ENCODE peak calls at places on chromosomes 1 and 21, in seven cellular contexts. One of them, this sample, is unnamed.

GRCh38 chr1:244854175-244854574 is 10.2 kb downstream of the HNRNPU start:
- DNase-seq in activated T-cell treated with anti-CD3 and anti-CD28 coated beads for 24 hours: no peak
- DNase-seq in activated CD4-positive, alpha-beta T cell treated with anti-CD3 and anti-CD28 coated beads, Interleukin-2, amount 10 ng/mL, durations not matched to agents 7 days and 5 days: no peak
- DNase-seq in left lobe of liver: no peak
- DNase-seq in PC-3: no peak
- DNase-seq in RWPE1: no peak
- DNase-seq in left ventricle myocardium inferior: no peak
- DNase-seq in this sample: no peak

GRCh38 chr21:44952116-44952928 is 12.5 kb downstream of the SLX9 start:
- DNase-seq in activated T-cell treated with anti-CD3 and anti-CD28 coated beads for 24 hours: no peak
- DNase-seq in activated CD4-positive, alpha-beta T cell treated with anti-CD3 and anti-CD28 coated beads, Interleukin-2, amount 10 ng/mL, durations not matched to agents 7 days and 5 days: no peak
- DNase-seq in left lobe of liver: no peak
- DNase-seq in PC-3: no peak
- DNase-seq in RWPE1: no peak
- DNase-seq in left ventricle myocardium inferior: peak
- DNase-seq in this sample: no peak

GRCh38 chr1:155858805-155859233 is 548 bp upstream of the SYT11 start:
- DNase-seq in activated T-cell treated with anti-CD3 and anti-CD28 coated beads for 24 hours: no peak
- DNase-seq in activated CD4-positive, alpha-beta T cell treated with anti-CD3 and anti-CD28 coated beads, Interleukin-2, amount 10 ng/mL, durations not matched to agents 7 days and 5 days: peak
- DNase-seq in left lobe of liver: peak
- DNase-seq in PC-3: no peak
- DNase-seq in RWPE1: peak
- DNase-seq in left ventricle myocardium inferior: peak
- DNase-seq in this sample: peak

GRCh38 chr1:154777151-154777550 is 92.9 kb downstream of the KCNN3 start:
- DNase-seq in activated T-cell treated with anti-CD3 and anti-CD28 coated beads for 24 hours: no peak
- DNase-seq in activated CD4-positive, alpha-beta T cell treated with anti-CD3 and anti-CD28 coated beads, Interleukin-2, amount 10 ng/mL, durations not matched to agents 7 days and 5 days: no peak
- DNase-seq in left lobe of liver: no peak
- DNase-seq in PC-3: no peak
- DNase-seq in RWPE1: no peak
- DNase-seq in left ventricle myocardium inferior: no peak
- DNase-seq in this sample: no peak

GRCh38 chr1:163170975-163171676 is 31.6 kb downstream of the RGS5 start:
- DNase-seq in activated T-cell treated with anti-CD3 and anti-CD28 coated beads for 24 hours: no peak
- DNase-seq in activated CD4-positive, alpha-beta T cell treated with anti-CD3 and anti-CD28 coated beads, Interleukin-2, amount 10 ng/mL, durations not matched to agents 7 days and 5 days: no peak
- DNase-seq in left lobe of liver: no peak
- DNase-seq in PC-3: peak
- DNase-seq in RWPE1: peak
- DNase-seq in left ventricle myocardium inferior: no peak
- DNase-seq in this sample: peak

GRCh38 chr1:42927274-42927841 is 31.3 kb downstream of the SLC2A1 start:
- DNase-seq in activated T-cell treated with anti-CD3 and anti-CD28 coated beads for 24 hours: no peak
- DNase-seq in activated CD4-positive, alpha-beta T cell treated with anti-CD3 and anti-CD28 coated beads, Interleukin-2, amount 10 ng/mL, durations not matched to agents 7 days and 5 days: no peak
- DNase-seq in left lobe of liver: no peak
- DNase-seq in PC-3: no peak
- DNase-seq in RWPE1: no peak
- DNase-seq in left ventricle myocardium inferior: no peak
- DNase-seq in this sample: no peak

GRCh38 chr1:58883037-58883887 is 99.4 kb upstream of the JUN start:
- DNase-seq in activated T-cell treated with anti-CD3 and anti-CD28 coated beads for 24 hours: no peak
- DNase-seq in activated CD4-positive, alpha-beta T cell treated with anti-CD3 and anti-CD28 coated beads, Interleukin-2, amount 10 ng/mL, durations not matched to agents 7 days and 5 days: no peak
- DNase-seq in left lobe of liver: peak
- DNase-seq in PC-3: peak
- DNase-seq in RWPE1: peak
- DNase-seq in left ventricle myocardium inferior: peak
- DNase-seq in this sample: peak

GRCh38 chr1:109739738-109740614 is 862 bp downstream of the GSTM3 start:
- DNase-seq in activated T-cell treated with anti-CD3 and anti-CD28 coated beads for 24 hours: peak
- DNase-seq in activated CD4-positive, alpha-beta T cell treated with anti-CD3 and anti-CD28 coated beads, Interleukin-2, amount 10 ng/mL, durations not matched to agents 7 days and 5 days: peak
- DNase-seq in left lobe of liver: peak
- DNase-seq in PC-3: peak
- DNase-seq in RWPE1: peak
- DNase-seq in left ventricle myocardium inferior: peak
- DNase-seq in this sample: peak

GRCh38 chr1:210541680-210542358 is 213.1 kb downstream of the HHAT start:
- DNase-seq in activated T-cell treated with anti-CD3 and anti-CD28 coated beads for 24 hours: no peak
- DNase-seq in activated CD4-positive, alpha-beta T cell treated with anti-CD3 and anti-CD28 coated beads, Interleukin-2, amount 10 ng/mL, durations not matched to agents 7 days and 5 days: no peak
- DNase-seq in left lobe of liver: no peak
- DNase-seq in PC-3: no peak
- DNase-seq in RWPE1: no peak
- DNase-seq in left ventricle myocardium inferior: no peak
- DNase-seq in this sample: no peak

GRCh38 chr1:29833596-29833995 is 597.3 kb downstream of the PTPRU start:
- DNase-seq in activated T-cell treated with anti-CD3 and anti-CD28 coated beads for 24 hours: no peak
- DNase-seq in activated CD4-positive, alpha-beta T cell treated with anti-CD3 and anti-CD28 coated beads, Interleukin-2, amount 10 ng/mL, durations not matched to agents 7 days and 5 days: no peak
- DNase-seq in left lobe of liver: peak
- DNase-seq in PC-3: no peak
- DNase-seq in RWPE1: no peak
- DNase-seq in left ventricle myocardium inferior: no peak
- DNase-seq in this sample: no peak

This sample was measured in RKO.